ENCODE peak calls at places on chromosomes 13 and 19, in seven cellular contexts. Z is CD8-positive, alpha-beta T cell; K is naive thymus-derived CD4-positive, alpha-beta T cell; C is fibroblast of lung; X is H9; D is aorta; Q is A549. F is an unnamed sample. For H3K9me3, the result is how much of the 10 kb centered on the place peaks cover.

GRCh38 chr13:21010621-21011020 is 50.8 kb downstream of the LATS2 start:
- DNase-seq in Z (no peak), K (no peak), C (peak), X (peak), D (no peak), Q (peak), F (no peak)

GRCh38 chr13:45040626-45041025 is 51.3 kb downstream of the GPALPP1 start:
- DNase-seq in Z (no peak), K (no peak), C (peak), X (no peak), D (no peak), Q (no peak), F (no peak)

GRCh38 chr19:46599716-46600392 is 1.3 kb upstream of the CALM3 start:
- DNase-seq in Z (no peak), K (no peak), C (no peak), X (peak), D (peak), Q (peak), F (no peak)

GRCh38 chr19:55229789-55230182 is 1.2 kb upstream of the TMEM86B start:
- DNase-seq in Z (no peak), K (no peak), C (no peak), X (no peak), D (no peak), Q (no peak), F (no peak)

GRCh38 chr13:77040076-77040475 is 13.1 kb upstream of the FBXL3 start:
- DNase-seq in Z (no peak), K (no peak), C (no peak), X (no peak), D (no peak), Q (no peak), F (no peak)

GRCh38 chr13:105991622-105992254 is 543.7 kb downstream of the EFNB2 start:
- DNase-seq in Z (no peak), K (no peak), C (peak), X (no peak), D (no peak), Q (peak), F (no peak)

GRCh38 chr13:42990147-42990990 is 1.7 kb downstream of the EPSTI1 start:
- DNase-seq in Z (no peak), K (no peak), C (no peak), X (no peak), D (no peak), Q (no peak), F (peak)

GRCh38 chr19:14528419-14529253 is 758 bp upstream of the TECR start:
- DNase-seq in Z (no peak), K (no peak), C (no peak), X (no peak), D (no peak), Q (no peak), F (no peak)

GRCh38 chr13:102172406-102172805 is 229.4 kb downstream of the FGF14 start:
- DNase-seq in Z (no peak), K (no peak), C (no peak), X (no peak), D (no peak), Q (no peak), F (no peak)

GRCh38 chr13:113452942-113453901 is at the start of gene ADPRHL1:
- DNase-seq in Z (no peak), K (no peak), C (no peak), X (no peak), D (no peak), Q (no peak), F (no peak)

DNA sequence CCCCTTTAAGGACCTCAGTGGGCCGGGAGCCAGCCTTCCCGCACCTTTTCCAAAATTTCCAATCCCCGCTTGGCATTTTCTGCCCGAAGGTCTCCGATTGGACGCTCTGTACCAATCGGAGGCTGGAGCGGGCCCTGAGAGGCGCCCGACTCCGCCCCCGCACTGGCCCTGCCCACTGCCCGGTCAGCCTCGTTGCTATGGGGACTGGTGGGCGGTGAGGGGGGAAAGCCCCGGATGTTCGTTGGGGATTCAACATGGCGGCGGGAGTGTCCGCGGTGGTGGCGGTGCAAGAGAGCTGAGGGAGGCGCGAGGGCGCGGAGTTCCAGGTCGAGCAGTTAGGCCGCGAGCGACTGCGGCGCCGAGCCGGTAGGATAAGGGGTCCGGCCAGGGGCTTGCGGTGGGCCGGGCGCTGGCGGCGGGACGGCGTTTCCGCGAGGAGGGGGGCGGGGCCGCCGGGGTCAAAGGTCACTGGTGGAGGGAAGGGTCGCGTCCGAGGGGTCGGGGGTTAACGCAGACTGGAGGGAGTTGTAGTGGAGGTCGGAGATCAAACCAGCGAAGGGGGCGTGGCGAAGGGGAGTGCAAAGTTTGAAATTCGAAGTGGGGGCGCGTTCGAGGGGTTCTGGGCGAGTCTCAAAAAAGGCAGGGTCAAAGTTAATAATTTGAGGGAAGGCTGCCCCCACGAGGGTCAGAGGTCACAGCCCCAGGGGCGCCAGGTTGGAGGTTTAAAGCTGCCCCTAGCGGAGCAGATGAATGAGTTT is at the start of gene PAK4:
- DNase-seq in Z (peak), K (peak), C (peak), X (peak), D (peak), Q (peak), F (peak)
- H3K9me3 ChIP-seq in Z (under half), K (under half), C (under half), X (under half), D (under half), Q (under half), F (under half)

GRCh38 chr13:66835040-66835628 is 395.0 kb downstream of the PCDH9 start:
- DNase-seq in Z (no peak), K (no peak), C (peak), X (no peak), D (no peak), Q (peak), F (no peak)
- H3K27ac ChIP-seq in Z (no peak), K (no peak), C (no peak), X (no peak), D (no peak), Q (peak), F (no peak)

DNA sequence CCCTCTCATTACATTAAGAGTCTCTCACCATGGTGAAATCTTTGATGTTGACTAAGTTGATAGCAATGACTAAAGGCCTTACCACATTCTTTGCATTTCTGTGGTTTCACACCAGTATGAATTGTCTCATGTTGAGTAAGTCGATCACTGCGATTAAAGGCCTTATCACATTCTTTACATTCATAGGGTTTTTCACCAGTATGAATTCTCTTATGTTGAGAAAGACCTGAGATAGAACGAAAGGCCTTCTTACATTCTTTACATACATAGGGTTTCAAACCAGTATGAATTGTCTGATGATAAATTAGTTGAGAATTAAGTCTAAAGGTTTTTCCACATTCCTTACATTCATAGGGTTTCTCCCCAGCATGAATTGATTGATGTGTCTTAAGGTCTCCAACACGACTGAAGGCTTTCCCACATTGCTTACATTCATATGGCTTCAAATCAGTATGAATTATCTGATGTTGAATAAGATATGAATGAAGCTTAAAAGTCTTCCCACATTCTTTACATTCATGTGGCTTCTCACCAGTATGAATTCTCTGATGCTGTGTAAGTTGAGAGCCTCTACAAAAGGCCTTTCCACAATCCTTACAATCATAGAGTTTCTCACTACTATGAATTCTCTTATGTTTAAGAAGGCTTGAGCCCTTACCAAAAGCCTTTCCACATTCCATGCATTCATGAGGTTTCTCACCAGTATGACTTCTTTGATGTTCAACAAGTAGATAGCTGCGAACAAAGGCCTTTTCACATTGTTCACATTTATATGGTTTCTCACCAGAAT is 45.6 kb downstream of the ZNF283 start:
- DNase-seq in Z (no peak), K (no peak), C (peak), X (no peak), D (no peak), Q (peak), F (no peak)
- H3K9me3 ChIP-seq in Z (under half), K (under half), C (under half), X (half or more), D (under half), Q (half or more), F (under half)

GRCh38 chr13:58340895-58341294 is 709.4 kb downstream of the PCDH17 start:
- DNase-seq in Z (no peak), K (no peak), C (no peak), X (no peak), D (no peak), Q (no peak), F (no peak)
- H3K27ac ChIP-seq in Z (no peak), K (no peak), C (no peak), X (no peak), D (no peak), Q (no peak), F (no peak)

GRCh38 chr19:53140351-53140750 is 7.6 kb upstream of the ZNF415 start:
- DNase-seq in Z (no peak), K (no peak), C (no peak), X (no peak), D (no peak), Q (no peak), F (no peak)
- H3K9me3 ChIP-seq in Z (half or more), K (under half), C (under half), X (under half), D (under half), Q (half or more), F (half or more)

GRCh38 chr13:30158774-30159445 is 148.4 kb downstream of the KATNAL1 start:
- DNase-seq in Z (no peak), K (no peak), C (peak), X (no peak), D (no peak), Q (no peak), F (peak)
- H3K27ac ChIP-seq in Z (no peak), K (no peak), C (no peak), X (no peak), D (no peak), Q (no peak), F (no peak)

GRCh38 chr19:9668544-9668943 is 6.4 kb downstream of the ZNF562 start:
- DNase-seq in Z (no peak), K (no peak), C (no peak), X (no peak), D (no peak), Q (no peak), F (no peak)
- H3K9me3 ChIP-seq in Z (under half), K (under half), C (under half), X (under half), D (under half), Q (half or more), F (under half)

GRCh38 chr19:50894478-50895356 is 16.5 kb downstream of the KLK4 start:
- DNase-seq in Z (no peak), K (no peak), C (no peak), X (no peak), D (no peak), Q (no peak), F (no peak)

GRCh38 chr19:50898018-50898417 is 13.2 kb downstream of the KLK4 start:
- DNase-seq in Z (no peak), K (no peak), C (no peak), X (no peak), D (no peak), Q (no peak), F (no peak)

GRCh38 chr19:50897612-50898011 is 13.6 kb downstream of the KLK4 start:
- DNase-seq in Z (no peak), K (no peak), C (no peak), X (no peak), D (no peak), Q (no peak), F (no peak)

GRCh38 chr19:50897191-50897607 is 14.0 kb downstream of the KLK4 start:
- DNase-seq in Z (no peak), K (no peak), C (no peak), X (no peak), D (no peak), Q (no peak), F (no peak)

GRCh38 chr19:50896591-50897190 is 14.5 kb downstream of the KLK4 start:
- DNase-seq in Z (no peak), K (no peak), C (peak), X (no peak), D (no peak), Q (peak), F (no peak)
- H3K27ac ChIP-seq in Z (no peak), K (no peak), C (no peak), X (no peak), D (no peak), Q (no peak), F (no peak)